ENCODE peak calls at places on chromosomes 4 and X, in four cellular contexts. F is occipital lobe; B is stimulated activated CD4-positive, alpha-beta T cell treated with anti-CD3 and anti-CD28 coated beads, Interleukin-4, amount 100 ng/mL, for 48 hours; U is B cell. N is an unnamed sample.

GRCh38 chrX:53116101-53116500 is 22.2 kb downstream of the KANTR start:
- DNase-seq in F (no peak), B (no peak), U (no peak), N (no peak)

GRCh38 chrX:12997898-12998687 is 23.2 kb downstream of the TMSB4X start:
- DNase-seq in F (peak), B (no peak), U (no peak), N (no peak)

GRCh38 chr4:8554555-8555100 is 25.6 kb upstream of the GPR78 start:
- DNase-seq in F (no peak), B (no peak), U (no peak), N (no peak)

GRCh38 chr4:74583757-74584156 is 138.8 kb downstream of the AREG start:
- DNase-seq in F (no peak), B (no peak), U (no peak), N (no peak)

GRCh38 chrX:13260598-13260997 is 59.3 kb downstream of the ATXN3L start:
- DNase-seq in F (no peak), B (no peak), U (no peak), N (no peak)

GRCh38 chrX:115898382-115899001 is 272.1 kb upstream of the AGTR2 start:
- DNase-seq in F (peak), B (no peak), U (peak), N (peak)

GRCh38 chrX:54481751-54482150 is 14.3 kb downstream of the FGD1 start:
- DNase-seq in F (no peak), B (no peak), U (no peak), N (no peak)

GRCh38 chrX:10756365-10756915 is 136.1 kb upstream of the MID1 start:
- DNase-seq in F (no peak), B (no peak), U (no peak), N (no peak)

GRCh38 chr4:168309781-168310180 is 8.8 kb downstream of the DDX60 start:
- DNase-seq in F (no peak), B (no peak), U (no peak), N (no peak)

GRCh38 chr4:17335371-17335770 is 176.5 kb downstream of the QDPR start:
- DNase-seq in F (no peak), B (no peak), U (no peak), N (no peak)

GRCh38 chrX:40005290-40006011 is 92.3 kb downstream of the BCOR start:
- DNase-seq in F (no peak), B (no peak), U (peak), N (no peak)

GRCh38 chrX:65647801-65648200 is 19.7 kb upstream of the MSN start:
- DNase-seq in F (no peak), B (no peak), U (no peak), N (no peak)

GRCh38 chr4:7156273-7157139 is 35.8 kb upstream of the SORCS2 start:
- DNase-seq in F (no peak), B (no peak), U (no peak), N (no peak)

GRCh38 chr4:156473175-156473574 is 498.4 kb downstream of the PDGFC start:
- DNase-seq in F (no peak), B (no peak), U (no peak), N (no peak)

GRCh38 chr4:76276813-76277212 is 25.3 kb downstream of the FAM47E start:
- DNase-seq in F (no peak), B (no peak), U (no peak), N (no peak)

GRCh38 chr4:103201724-103202123 is 3.6 kb upstream of the CENPE start:
- DNase-seq in F (no peak), B (no peak), U (no peak), N (no peak)

GRCh38 chr4:18021470-18021719 is 160 bp downstream of the LCORL start:
- DNase-seq in F (no peak), B (no peak), U (no peak), N (no peak)

GRCh38 chr4:181078236-181078635 is 1165.0 kb upstream of the TENM3 start:
- DNase-seq in F (no peak), B (no peak), U (no peak), N (no peak)

GRCh38 chr4:109574931-109575804 is 15.1 kb downstream of the MCUB start:
- DNase-seq in F (no peak), B (no peak), U (no peak), N (no peak)

GRCh38 chrX:28920554-28920953 is 333.3 kb downstream of the IL1RAPL1 start:
- DNase-seq in F (no peak), B (no peak), U (no peak), N (no peak)

GRCh38 chr4:169270810-169271691 is at the start of gene SH3RF1:
- DNase-seq in F (peak), B (peak), U (peak), N (peak)

GRCh38 chr4:113292371-113293042 is 243.1 kb downstream of the ANK2 start:
- DNase-seq in F (peak), B (no peak), U (no peak), N (no peak)

GRCh38 chrX:129798888-129799287 is 19.1 kb downstream of the SASH3 start:
- DNase-seq in F (no peak), B (no peak), U (no peak), N (no peak)

GRCh38 chrX:20756585-20756984 is 489.9 kb upstream of the RPS6KA3 start:
- DNase-seq in F (no peak), B (no peak), U (no peak), N (no peak)

GRCh38 chr4:25783943-25784342 is 78.8 kb downstream of the SEL1L3 start:
- DNase-seq in F (peak), B (no peak), U (no peak), N (no peak)

GRCh38 chrX:78321809-78322208 is 5.6 kb downstream of the CYSLTR1 start:
- DNase-seq in F (no peak), B (no peak), U (peak), N (peak)

GRCh38 chrX:56762707-56763555 is 33.9 kb downstream of the NBDY start:
- DNase-seq in F (no peak), B (no peak), U (no peak), N (no peak)

GRCh38 chrX:29466441-29466840 is 748.9 kb upstream of the MAGEB2 start:
- DNase-seq in F (no peak), B (no peak), U (no peak), N (no peak)

GRCh38 chrX:30278365-30278764 is 30.8 kb downstream of the NR0B1 start:
- DNase-seq in F (no peak), B (no peak), U (no peak), N (no peak)

GRCh38 chr4:112813790-112814189 is 176.8 kb downstream of the LARP7 start:
- DNase-seq in F (no peak), B (no peak), U (no peak), N (no peak)

GRCh38 chr4:7747556-7747955 is 192.1 kb downstream of the AFAP1 start:
- DNase-seq in F (no peak), B (no peak), U (no peak), N (no peak)

GRCh38 chrX:14362731-14363130 is 166.6 kb upstream of the GLRA2 start:
- DNase-seq in F (no peak), B (no peak), U (no peak), N (no peak)

GRCh38 chr4:4871267-4872147 is 12.0 kb downstream of the MSX1 start:
- DNase-seq in F (no peak), B (no peak), U (peak), N (no peak)

GRCh38 chrX:125205918-125206665 is 113.6 kb upstream of the TEX13C start:
- DNase-seq in F (peak), B (no peak), U (no peak), N (no peak)

GRCh38 chr4:119136541-119136940 is 909 bp downstream of the MYOZ2 start:
- DNase-seq in F (no peak), B (no peak), U (no peak), N (no peak)

N was measured in germinal center.